ENCODE peak calls at places on chromosome 7, in nine cellular contexts. E is cardiac fibroblast, C is ACHN, B is WTC11, A is HS-5, I is MV-4-11, D is NCI-H774, U is Right ventricle myocardium superior, O is Panc1. X is an unnamed sample.

GRCh38 chr7:32479574-32480200 is 10.5 kb downstream of the LSM5 start:
- DNase-seq in I (peak), A (no peak), U (no peak), O (no peak), D (peak), B (no peak), C (peak), E (peak), X (no peak)

GRCh38 chr7:132738254-132738653 is 162.0 kb upstream of the PLXNA4 start:
- DNase-seq in A (peak), C (peak), D (no peak), I (no peak), E (peak), O (peak), U (no peak), B (no peak), X (peak)

GRCh38 chr7:15130666-15131541 is 228.4 kb upstream of the DGKB start:
- DNase-seq in U (no peak), A (peak), E (peak), B (no peak), O (no peak), I (no peak), C (peak), D (no peak), X (peak)

GRCh38 chr7:128729489-128729888 is 9.7 kb upstream of the CALU start:
- DNase-seq in A (no peak), B (no peak), I (no peak), U (no peak), E (no peak), O (no peak), C (no peak), D (no peak), X (no peak)

GRCh38 chr7:50412958-50413357 is 37.2 kb downstream of the FIGNL1 start:
- DNase-seq in D (no peak), U (no peak), I (peak), O (no peak), A (no peak), B (no peak), E (no peak), C (no peak), X (no peak)

GRCh38 chr7:2199956-2200583 is 32.7 kb downstream of the MAD1L1 start:
- DNase-seq in C (no peak), B (no peak), A (no peak), E (no peak), D (no peak), O (no peak), U (peak), I (no peak), X (no peak)

GRCh38 chr7:17444151-17444550 is 145.7 kb downstream of the AHR start:
- DNase-seq in D (no peak), B (no peak), C (no peak), I (no peak), E (no peak), O (no peak), A (no peak), U (no peak), X (no peak)

GRCh38 chr7:132072165-132072564 is 504.1 kb downstream of the PLXNA4 start:
- DNase-seq in A (no peak), B (no peak), O (no peak), E (no peak), U (no peak), C (no peak), D (no peak), I (no peak), X (no peak)

GRCh38 chr7:3106353-3106752 is 62.7 kb upstream of the CARD11 start:
- DNase-seq in O (no peak), U (no peak), I (no peak), A (no peak), C (no peak), B (no peak), D (no peak), E (no peak), X (no peak)

GRCh38 chr7:156932006-156932405 is 17.5 kb upstream of the NOM1 start:
- DNase-seq in A (no peak), D (no peak), B (no peak), C (no peak), E (peak), I (no peak), U (no peak), O (no peak), X (no peak)

GRCh38 chr7:4079366-4079765 is 602.7 kb upstream of the FOXK1 start:
- DNase-seq in U (no peak), I (no peak), C (no peak), O (no peak), B (no peak), D (no peak), E (no peak), A (no peak), X (no peak)

GRCh38 chr7:47477191-47478016 is 104.5 kb downstream of the TNS3 start:
- DNase-seq in I (no peak), E (no peak), D (peak), B (no peak), C (no peak), A (no peak), O (no peak), U (no peak), X (no peak)